ENCODE peak calls at places on chromosomes 12 and 14, in five cellular contexts. One of them, this sample, is unnamed.

GRCh38 chr12:21891763-21892217 is 49.4 kb downstream of the ABCC9 start:
- DNase-seq in mesenchymal stem cell: no peak
- DNase-seq in H9: no peak
- DNase-seq in trophoblast cell: no peak
- DNase-seq in H1: no peak
- DNase-seq in this sample: no peak

GRCh38 chr14:65412189-65412846 is at the start of gene FUT8:
- DNase-seq in H1: peak; percentile 96
- DNase-seq in H9: peak; percentile 96
- DNase-seq in trophoblast cell: peak; percentile 95
- DNase-seq in mesenchymal stem cell: peak; percentile 94
- DNase-seq in this sample: peak; percentile 96

GRCh38 chr12:123494124-123494843 is 36.3 kb downstream of the SNRNP35 start:
- DNase-seq in H1: no peak
- DNase-seq in mesenchymal stem cell: no peak
- DNase-seq in trophoblast cell: peak; percentile 44
- DNase-seq in H9: no peak
- DNase-seq in this sample: no peak

GRCh38 chr14:28058012-28058296 is 708.6 kb upstream of the FOXG1 start:
- DNase-seq in H9: no peak
- DNase-seq in mesenchymal stem cell: no peak
- DNase-seq in H1: no peak
- DNase-seq in trophoblast cell: no peak
- DNase-seq in this sample: no peak

GRCh38 chr12:54053625-54054441 is at the start of gene HOXC4:
- DNase-seq in mesenchymal stem cell: no peak
- DNase-seq in trophoblast cell: no peak
- DNase-seq in H1: no peak
- DNase-seq in H9: no peak
- DNase-seq in this sample: no peak

GRCh38 chr14:52023518-52023917 is 34.2 kb downstream of the RTRAF start:
- DNase-seq in H9: no peak
- DNase-seq in H1: no peak
- DNase-seq in mesenchymal stem cell: peak; percentile 53
- DNase-seq in trophoblast cell: no peak
- DNase-seq in this sample: no peak

GRCh38 chr12:50246873-50247612 is 36.3 kb downstream of the LIMA1 start:
- DNase-seq in trophoblast cell: peak; percentile 90
- DNase-seq in H9: no peak
- DNase-seq in H1: no peak
- DNase-seq in mesenchymal stem cell: peak; percentile 92
- DNase-seq in this sample: no peak

GRCh38 chr12:117142094-117142493 is 42.9 kb upstream of the TESC start:
- DNase-seq in trophoblast cell: no peak
- DNase-seq in H9: no peak
- DNase-seq in mesenchymal stem cell: no peak
- DNase-seq in H1: no peak
- DNase-seq in this sample: no peak

GRCh38 chr14:50347521-50347920 is 35.4 kb downstream of the DMAC2L start:
- DNase-seq in trophoblast cell: peak; percentile 56
- DNase-seq in mesenchymal stem cell: peak; percentile 56
- DNase-seq in H1: no peak
- DNase-seq in H9: no peak
- DNase-seq in this sample: no peak

GRCh38 chr12:63319386-63319785 is 168.4 kb upstream of the AVPR1A start:
- DNase-seq in H9: no peak
- DNase-seq in trophoblast cell: peak; percentile 76
- DNase-seq in H1: no peak
- DNase-seq in mesenchymal stem cell: no peak
- DNase-seq in this sample: no peak

GRCh38 chr14:105249175-105250007 is 1.1 kb downstream of the BTBD6 start:
- DNase-seq in trophoblast cell: peak; percentile 70
- DNase-seq in mesenchymal stem cell: peak; percentile 51
- DNase-seq in H9: peak; percentile 31
- DNase-seq in H1: peak; percentile 62
- DNase-seq in this sample: peak; percentile 9

GRCh38 chr12:122730215-122731014 is at the start of gene HCAR1:
- DNase-seq in H9: no peak
- DNase-seq in H1: no peak
- DNase-seq in mesenchymal stem cell: no peak
- DNase-seq in trophoblast cell: peak; percentile 95
- DNase-seq in this sample: no peak

GRCh38 chr12:86948851-86949250 is 692.7 kb upstream of the MGAT4C start:
- DNase-seq in trophoblast cell: no peak
- DNase-seq in mesenchymal stem cell: peak; percentile 49
- DNase-seq in H9: no peak
- DNase-seq in H1: no peak
- DNase-seq in this sample: no peak

GRCh38 chr12:113980054-113980453 is 13.9 kb upstream of the RBM19 start:
- DNase-seq in trophoblast cell: no peak
- DNase-seq in mesenchymal stem cell: no peak
- DNase-seq in H9: no peak
- DNase-seq in H1: no peak
- DNase-seq in this sample: no peak

GRCh38 chr12:26255893-26256645 is 60.7 kb downstream of the SSPN start:
- DNase-seq in trophoblast cell: no peak
- DNase-seq in H1: no peak
- DNase-seq in mesenchymal stem cell: no peak
- DNase-seq in H9: no peak
- DNase-seq in this sample: no peak

GRCh38 chr12:104355630-104356029 is 52.1 kb downstream of the EID3 start:
- DNase-seq in H1: peak; percentile 43
- DNase-seq in mesenchymal stem cell: no peak
- DNase-seq in H9: peak; percentile 29
- DNase-seq in trophoblast cell: peak; percentile 40
- DNase-seq in this sample: no peak

GRCh38 chr14:103161054-103161397 is 37.8 kb downstream of the TNFAIP2 start:
- DNase-seq in H9: no peak
- DNase-seq in mesenchymal stem cell: no peak
- DNase-seq in H1: no peak
- DNase-seq in trophoblast cell: peak; percentile 94
- DNase-seq in this sample: no peak

GRCh38 chr14:105317546-105317945 is 3.0 kb downstream of the PACS2 start:
- DNase-seq in mesenchymal stem cell: peak; percentile 16
- DNase-seq in H1: no peak
- DNase-seq in H9: no peak
- DNase-seq in trophoblast cell: peak; percentile 23
- DNase-seq in this sample: no peak

GRCh38 chr12:132166093-132166492 is 21.8 kb downstream of the NOC4L start:
- DNase-seq in mesenchymal stem cell: no peak
- DNase-seq in H9: no peak
- DNase-seq in trophoblast cell: no peak
- DNase-seq in H1: no peak
- DNase-seq in this sample: no peak

DNA sequence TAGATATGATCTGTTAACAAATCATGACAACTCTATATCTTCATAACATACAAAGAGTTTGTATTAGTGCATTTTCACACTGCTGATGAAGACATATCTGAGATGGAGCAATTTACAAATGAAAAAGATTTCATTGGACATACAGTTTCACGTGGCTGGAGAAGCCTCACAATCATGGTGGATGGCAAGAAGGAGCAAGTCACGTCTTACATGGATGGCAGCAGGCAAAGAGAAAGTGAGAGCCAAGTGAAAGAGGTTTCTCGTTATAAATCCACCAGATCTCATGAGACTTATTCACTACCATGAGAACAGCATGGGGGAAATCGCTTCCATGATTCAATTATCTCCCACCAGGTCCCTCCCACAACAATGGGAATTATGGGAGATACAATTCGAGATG is 157.6 kb downstream of the DUSP6 start:
- DNase-seq in mesenchymal stem cell: no peak
- DNase-seq in H1: no peak
- DNase-seq in H9: no peak
- DNase-seq in trophoblast cell: peak; percentile 23
- DNase-seq in this sample: no peak
- H3K27ac ChIP-seq in mesenchymal stem cell: no peak overlapping the region
- H3K27ac ChIP-seq in H1: no peak overlapping the region
- H3K27ac ChIP-seq in H9: no peak overlapping the region
- H3K27ac ChIP-seq in trophoblast cell: no peak overlapping the region
- H3K27ac ChIP-seq in this sample: no peak overlapping the region

DNA sequence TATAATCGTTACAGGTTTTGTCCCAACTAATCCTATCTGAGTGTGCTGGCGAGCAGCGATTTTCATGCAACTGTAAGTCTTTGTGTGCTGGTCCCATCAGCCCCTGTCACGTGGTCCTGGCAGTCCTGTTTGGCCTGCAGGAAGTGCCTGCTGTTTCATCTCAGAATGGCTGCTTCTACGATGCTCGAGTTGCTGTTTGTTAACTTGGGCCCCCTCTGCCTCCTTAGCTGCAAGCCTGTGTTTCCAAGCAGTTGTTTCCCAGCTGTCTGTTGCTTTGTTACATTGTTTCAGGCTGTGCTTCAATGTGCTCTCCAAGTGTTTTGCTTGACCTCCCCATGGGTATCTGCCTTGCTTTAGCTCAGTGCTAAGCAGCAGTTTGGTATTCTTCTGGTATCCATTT is 21.8 kb downstream of the TMTC2 start:
- DNase-seq in mesenchymal stem cell: no peak
- DNase-seq in trophoblast cell: no peak
- DNase-seq in H1: peak; percentile 51
- DNase-seq in H9: peak; percentile 58
- DNase-seq in this sample: no peak
- H2BK12ac ChIP-seq in mesenchymal stem cell: no peak overlapping the region
- H2BK12ac ChIP-seq in trophoblast cell: no peak overlapping the region
- H2BK12ac ChIP-seq in H1: peak overlapping the region; percentile 40
- H2BK12ac ChIP-seq in H9: no peak overlapping the region
- H2BK12ac ChIP-seq in this sample: no peak overlapping the region

DNA sequence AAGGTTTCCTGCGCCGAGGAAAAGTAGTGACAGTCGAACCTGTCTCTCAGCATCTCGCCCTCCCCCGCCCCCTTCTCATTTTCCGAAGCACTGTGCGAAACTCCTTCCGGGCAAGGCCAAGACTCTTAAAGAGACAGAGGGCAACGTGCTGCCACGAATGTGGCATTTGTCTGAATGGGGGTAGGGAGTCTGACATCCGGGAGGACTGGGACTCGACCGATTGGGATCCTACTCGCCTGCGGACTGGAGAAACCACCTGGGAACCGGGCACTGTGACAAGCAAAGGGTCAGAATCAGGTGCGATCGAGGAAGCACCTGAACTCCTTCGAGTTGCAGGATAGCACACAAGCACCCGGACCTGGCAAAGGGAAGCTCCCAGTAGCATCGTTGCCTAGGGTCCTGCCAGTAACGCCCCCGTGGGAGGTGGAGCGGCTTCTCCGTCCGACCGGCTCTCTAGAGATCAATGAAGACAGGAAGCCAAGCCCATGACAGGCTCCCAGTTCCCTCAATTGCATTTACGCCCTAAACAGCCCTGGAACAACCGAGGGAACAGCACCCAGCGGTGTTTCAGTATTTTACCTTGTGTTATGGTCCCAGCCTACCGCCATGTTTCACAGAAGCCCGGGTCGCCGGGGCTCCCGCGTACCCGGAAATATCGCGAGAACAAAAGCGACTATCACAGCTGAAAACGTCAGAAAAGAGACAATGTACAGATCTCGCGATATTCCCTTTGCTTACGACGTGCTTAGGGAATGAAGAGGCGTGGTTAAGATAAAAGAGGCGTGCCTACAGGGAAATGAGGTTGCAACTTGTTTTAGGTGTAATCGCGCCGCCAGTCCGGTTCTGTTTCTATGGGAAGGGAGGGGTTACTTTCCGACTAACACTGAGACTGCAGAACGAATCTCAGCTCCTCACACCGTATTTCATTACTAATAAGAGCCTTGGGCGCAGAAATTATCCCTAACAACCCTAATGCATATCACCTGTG is at the start of gene ERGIC2:
- DNase-seq in trophoblast cell: peak; percentile 100
- DNase-seq in mesenchymal stem cell: peak; percentile 99
- DNase-seq in H9: peak; percentile 96
- DNase-seq in H1: peak; percentile 88
- DNase-seq in this sample: peak; percentile 97
- H3K4ac ChIP-seq in trophoblast cell: peak within 1 kb of the TSS; percentile 71
- H3K4ac ChIP-seq in mesenchymal stem cell: peak within 1 kb of the TSS; percentile 12
- H3K4ac ChIP-seq in H9: no peak within 1 kb of the TSS
- H3K4ac ChIP-seq in H1: peak within 1 kb of the TSS; percentile 23
- H3K4ac ChIP-seq in this sample: no peak within 1 kb of the TSS

GRCh38 chr14:92625213-92625612 is 111.6 kb downstream of the RIN3 start:
- DNase-seq in H1: no peak
- DNase-seq in mesenchymal stem cell: peak; percentile 89
- DNase-seq in trophoblast cell: peak; percentile 47
- DNase-seq in H9: no peak
- DNase-seq in this sample: no peak

GRCh38 chr14:92627707-92628215 is 114.2 kb downstream of the RIN3 start:
- DNase-seq in mesenchymal stem cell: no peak
- DNase-seq in trophoblast cell: no peak
- DNase-seq in H1: no peak
- DNase-seq in H9: peak; percentile 81
- DNase-seq in this sample: no peak

GRCh38 chr14:92624764-92625163 is 111.2 kb downstream of the RIN3 start:
- DNase-seq in H9: no peak
- DNase-seq in H1: no peak
- DNase-seq in trophoblast cell: no peak
- DNase-seq in mesenchymal stem cell: no peak
- DNase-seq in this sample: no peak

GRCh38 chr14:92622311-92622710 is 108.7 kb downstream of the RIN3 start:
- DNase-seq in mesenchymal stem cell: no peak
- DNase-seq in H1: no peak
- DNase-seq in H9: no peak
- DNase-seq in trophoblast cell: no peak
- DNase-seq in this sample: no peak

DNA sequence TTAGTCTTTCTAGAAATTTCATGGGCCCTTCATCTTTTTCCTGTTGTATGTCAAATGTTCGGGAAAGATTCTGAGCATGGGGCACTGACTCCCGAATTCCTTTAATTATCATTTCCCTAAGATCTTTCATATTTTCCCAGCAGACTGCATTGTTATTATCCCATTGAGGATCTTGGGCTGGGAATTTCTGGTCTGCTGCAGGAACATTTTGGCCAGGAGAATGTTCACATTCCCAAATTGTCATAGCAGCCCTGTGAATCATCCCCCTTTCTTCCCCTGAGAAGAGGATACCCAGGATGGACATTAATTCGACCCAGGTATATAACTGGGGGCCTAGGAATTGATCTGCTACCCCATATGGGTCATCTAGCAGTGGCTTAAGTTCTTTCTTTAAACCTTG is 112.5 kb downstream of the RIN3 start:
- DNase-seq in trophoblast cell: no peak
- DNase-seq in H1: no peak
- DNase-seq in mesenchymal stem cell: no peak
- DNase-seq in H9: no peak
- DNase-seq in this sample: no peak
- H3K27ac ChIP-seq in trophoblast cell: no peak overlapping the region
- H3K27ac ChIP-seq in H1: no peak overlapping the region
- H3K27ac ChIP-seq in mesenchymal stem cell: no peak overlapping the region
- H3K27ac ChIP-seq in H9: no peak overlapping the region
- H3K27ac ChIP-seq in this sample: no peak overlapping the region

GRCh38 chr12:3295225-3295624 is 195.8 kb upstream of the PRMT8 start:
- DNase-seq in mesenchymal stem cell: no peak
- DNase-seq in H1: no peak
- DNase-seq in trophoblast cell: no peak
- DNase-seq in H9: no peak
- DNase-seq in this sample: no peak

GRCh38 chr12:3291939-3292338 is 199.1 kb upstream of the PRMT8 start:
- DNase-seq in mesenchymal stem cell: no peak
- DNase-seq in H9: no peak
- DNase-seq in H1: no peak
- DNase-seq in trophoblast cell: no peak
- DNase-seq in this sample: no peak

GRCh38 chr12:3294481-3294911 is 196.5 kb upstream of the PRMT8 start:
- DNase-seq in trophoblast cell: no peak
- DNase-seq in mesenchymal stem cell: no peak
- DNase-seq in H1: no peak
- DNase-seq in H9: no peak
- DNase-seq in this sample: no peak

GRCh38 chr12:3293013-3293412 is 198.0 kb upstream of the PRMT8 start:
- DNase-seq in H1: no peak
- DNase-seq in trophoblast cell: no peak
- DNase-seq in H9: no peak
- DNase-seq in mesenchymal stem cell: no peak
- DNase-seq in this sample: no peak

GRCh38 chr12:3293446-3294161 is 197.4 kb upstream of the PRMT8 start:
- DNase-seq in mesenchymal stem cell: no peak
- DNase-seq in H9: no peak
- DNase-seq in H1: no peak
- DNase-seq in trophoblast cell: peak; percentile 28
- DNase-seq in this sample: no peak
- H2BK12ac ChIP-seq in mesenchymal stem cell: no peak overlapping the region
- H2BK12ac ChIP-seq in H9: no peak overlapping the region
- H2BK12ac ChIP-seq in H1: no peak overlapping the region
- H2BK12ac ChIP-seq in trophoblast cell: no peak overlapping the region
- H2BK12ac ChIP-seq in this sample: no peak overlapping the region